ENCODE peak calls at places on chromosomes 6 and 20, in ten cellular contexts. K is ovary, E is uterus, O is IMR-90, U is HepG2, Q is WERI-Rb-1, L is mammary epithelial cell, H is endodermal cell, J is prostate gland, F is fibroblast of lung. A is an unnamed sample. For H3K36me3, the result is how much of the 10 kb centered on the place peaks cover.

GRCh38 chr6:46293641-46294316 is 123.0 kb upstream of the ENPP5 start:
- DNase-seq in K (no peak), L (no peak), U (no peak), F (no peak), O (no peak), E (no peak), Q (no peak), H (no peak), J (no peak), A (no peak)

GRCh38 chr6:146785001-146785585 is 186.3 kb downstream of the ADGB start:
- DNase-seq in L (peak), J (no peak), O (peak), K (no peak), E (no peak), Q (peak), H (peak), F (peak), U (peak), A (peak)

GRCh38 chr6:137044366-137045220 is at the start of gene IL20RA:
- DNase-seq in J (peak), O (no peak), F (no peak), Q (peak), H (peak), K (peak), L (no peak), U (no peak), E (peak), A (no peak)

GRCh38 chr6:27157461-27158315 is 89.8 kb upstream of the PRSS16 start:
- DNase-seq in K (peak), H (peak), E (peak), L (peak), J (peak), Q (no peak), F (peak), U (peak), O (peak), A (no peak)

GRCh38 chr20:62918830-62919229 is 7.5 kb downstream of the DIDO1 start:
- DNase-seq in F (no peak), H (no peak), K (no peak), U (no peak), J (no peak), Q (no peak), L (no peak), O (no peak), E (no peak), A (no peak)

GRCh38 chr6:107304421-107305025 is 154.8 kb downstream of the PDSS2 start:
- DNase-seq in H (no peak), J (no peak), U (no peak), F (no peak), Q (no peak), O (peak), K (no peak), L (peak), E (no peak), A (no peak)

GRCh38 chr20:20205862-20206236 is 153.5 kb downstream of the CFAP61 start:
- DNase-seq in L (no peak), F (no peak), E (no peak), Q (no peak), O (no peak), K (no peak), H (no peak), U (no peak), J (no peak), A (no peak)

GRCh38 chr20:6698056-6698455 is 69.4 kb upstream of the BMP2 start:
- DNase-seq in L (peak), H (peak), Q (no peak), O (no peak), F (no peak), J (peak), K (no peak), E (no peak), U (peak), A (peak)

GRCh38 chr20:48708630-48709029 is 119.2 kb downstream of the PREX1 start:
- DNase-seq in F (no peak), Q (no peak), K (no peak), J (no peak), O (no peak), L (no peak), E (no peak), H (no peak), U (no peak), A (no peak)

GRCh38 chr6:108200631-108201030 is 34.8 kb downstream of the NR2E1 start:
- DNase-seq in U (peak), L (peak), K (no peak), O (peak), H (no peak), J (no peak), E (no peak), Q (no peak), F (peak), A (peak)

GRCh38 chr6:107128175-107128574 is 12.9 kb upstream of the BEND3 start:
- DNase-seq in J (no peak), K (no peak), U (no peak), Q (no peak), O (peak), F (peak), E (no peak), L (no peak), H (no peak), A (no peak)

GRCh38 chr6:5786321-5787053 is 220.2 kb downstream of the NRN1 start:
- DNase-seq in Q (no peak), J (no peak), H (peak), F (no peak), L (peak), U (no peak), K (no peak), O (no peak), E (no peak), A (peak)

GRCh38 chr20:61482425-61482887 is 230.4 kb downstream of the CDH4 start:
- DNase-seq in F (no peak), J (no peak), O (no peak), K (no peak), E (no peak), L (peak), H (peak), U (no peak), Q (no peak), A (peak)

GRCh38 chr6:27864906-27865883 is 47.0 kb downstream of the OR2B2 start:
- DNase-seq in U (peak), O (peak), Q (no peak), F (peak), H (peak), J (peak), L (peak), K (peak), E (peak), A (peak)

GRCh38 chr6:161644521-161644920 is 370.7 kb upstream of the AGPAT4 start:
- DNase-seq in J (no peak), K (no peak), F (no peak), Q (no peak), H (no peak), E (no peak), O (no peak), U (no peak), L (no peak), A (no peak)

GRCh38 chr20:38000293-38000692 is 33.0 kb downstream of the TTI1 start:
- DNase-seq in U (no peak), J (no peak), K (no peak), L (no peak), H (no peak), Q (no peak), O (no peak), F (no peak), E (no peak), A (no peak)

GRCh38 chr6:26056583-26057350 is 30.5 kb upstream of the HFE start:
- DNase-seq in O (peak), K (peak), E (peak), Q (peak), J (peak), L (peak), U (peak), H (peak), F (peak), A (peak)

GRCh38 chr6:7251861-7252260 is 61.1 kb downstream of the SSR1 start:
- DNase-seq in H (no peak), L (no peak), Q (no peak), K (no peak), U (no peak), E (no peak), J (no peak), F (no peak), O (no peak), A (no peak)

GRCh38 chr6:130293800-130294199 is 71.0 kb upstream of the SAMD3 start:
- DNase-seq in E (no peak), Q (peak), O (peak), U (peak), K (no peak), H (peak), J (peak), L (peak), F (peak), A (peak)

GRCh38 chr20:18019068-18019467 is 38.6 kb downstream of the OVOL2 start:
- DNase-seq in U (peak), E (no peak), K (no peak), Q (peak), F (peak), O (peak), H (peak), J (no peak), L (no peak), A (peak)

GRCh38 chr6:108591040-108591816 is 30.5 kb downstream of the FOXO3 start:
- DNase-seq in J (no peak), F (peak), E (no peak), U (no peak), H (no peak), L (no peak), O (peak), K (no peak), Q (no peak), A (no peak)

GRCh38 chr20:46638367-46639274 is 12.6 kb downstream of the SLC13A3 start:
- DNase-seq in E (no peak), F (no peak), K (no peak), H (no peak), U (peak), L (no peak), J (no peak), O (no peak), Q (no peak), A (peak)

GRCh38 chr6:113630738-113631535 is 226.2 kb upstream of the MARCKS start:
- DNase-seq in L (peak), Q (no peak), E (no peak), J (no peak), O (peak), F (peak), K (no peak), U (no peak), H (no peak), A (no peak)

GRCh38 chr6:134503542-134504281 is 185.8 kb upstream of the SGK1 start:
- DNase-seq in L (peak), Q (no peak), O (no peak), F (no peak), U (no peak), K (no peak), E (no peak), J (no peak), H (no peak), A (no peak)

GRCh38 chr6:160111812-160112211 is 9.8 kb upstream of the SLC22A1 start:
- DNase-seq in H (peak), U (no peak), Q (no peak), E (no peak), J (no peak), L (no peak), F (no peak), O (no peak), K (no peak), A (no peak)

GRCh38 chr6:75481936-75482593 is 11.5 kb downstream of the FILIP1 start:
- DNase-seq in L (no peak), H (no peak), O (peak), E (peak), U (no peak), J (no peak), Q (no peak), K (no peak), F (peak), A (peak)

GRCh38 chr6:139888691-139889122 is 514.3 kb upstream of the CITED2 start:
- DNase-seq in U (no peak), K (no peak), J (no peak), O (peak), E (no peak), L (no peak), Q (peak), F (no peak), H (peak), A (peak)

GRCh38 chr20:25035924-25036323 is 22.0 kb downstream of the ACSS1 start:
- DNase-seq in U (no peak), J (no peak), E (no peak), K (no peak), O (no peak), F (no peak), L (no peak), Q (no peak), H (no peak), A (no peak)

GRCh38 chr6:48449002-48449401 is 338.0 kb upstream of the PTCHD4 start:
- DNase-seq in J (no peak), E (no peak), O (peak), K (no peak), L (peak), H (no peak), F (peak), Q (no peak), U (no peak), A (no peak)

GRCh38 chr6:164570791-164571190 is 738.6 kb downstream of the C6orf118 start:
- DNase-seq in K (no peak), J (no peak), U (no peak), L (no peak), H (no peak), E (no peak), Q (no peak), F (no peak), O (no peak), A (no peak)

DNA sequence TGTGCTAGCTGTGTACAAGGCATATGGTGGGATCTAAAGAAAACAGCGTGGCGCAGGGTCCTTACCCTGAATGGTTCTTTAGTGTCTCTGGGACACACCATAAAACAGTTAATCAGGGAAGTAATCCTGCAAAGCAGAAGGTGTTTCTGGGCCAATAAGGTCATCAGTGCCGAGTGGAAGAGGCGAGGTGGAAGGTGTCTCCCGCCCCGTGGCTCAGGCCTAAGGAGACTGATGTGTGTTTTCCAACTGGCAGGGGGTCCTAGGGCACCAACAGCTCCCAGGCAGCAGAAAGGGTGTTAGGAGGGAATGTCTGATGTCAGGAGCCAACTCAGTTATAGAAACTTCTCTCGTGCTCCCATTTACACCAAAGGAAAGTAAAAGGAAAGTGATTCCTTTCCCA is 91.8 kb downstream of the TCP11 start:
- DNase-seq in J (no peak), K (no peak), L (no peak), F (no peak), Q (peak), O (no peak), E (no peak), U (no peak), H (no peak), A (no peak)
- H3K27ac ChIP-seq in J (peak), K (no peak), L (no peak), F (peak), Q (peak), O (peak), E (peak), U (no peak), H (peak), A (peak)

GRCh38 chr6:4313044-4313686 is 177.8 kb upstream of the ECI2 start:
- DNase-seq in O (peak), L (peak), J (no peak), U (no peak), H (peak), K (no peak), F (peak), Q (no peak), E (peak), A (peak)
- H3K4me3 ChIP-seq in O (peak), L (no peak), J (no peak), U (no peak), H (no peak), K (no peak), F (peak), Q (no peak), E (no peak), A (no peak)

GRCh38 chr20:12110274-12110673 is 192.6 kb downstream of the BTBD3 start:
- DNase-seq in O (no peak), K (no peak), F (no peak), H (no peak), E (no peak), J (no peak), U (no peak), Q (no peak), L (no peak), A (no peak)
- H3K36me3 ChIP-seq in O (under half), K (under half), F (under half), H (under half), E (under half), J (under half), U (under half), Q (under half), L (under half), A (under half)

DNA sequence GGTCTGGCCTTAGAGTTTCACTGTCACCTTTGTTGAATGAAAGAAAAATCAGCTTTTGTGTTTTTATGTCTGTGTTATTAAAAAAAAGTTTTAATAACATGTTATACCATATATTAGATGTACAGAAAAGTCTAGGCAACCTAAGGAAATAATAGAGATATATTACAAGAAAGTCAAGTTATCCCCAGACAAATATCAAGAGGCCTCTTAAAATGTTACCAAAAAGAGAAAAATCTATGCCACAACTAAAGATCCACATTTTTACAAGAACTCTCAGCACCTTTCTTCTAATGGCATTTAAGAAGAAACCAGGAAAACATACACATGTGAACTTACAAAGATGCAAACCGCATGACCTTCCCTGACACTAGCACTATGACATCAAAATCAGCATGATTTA is 26.8 kb downstream of the RAMACL start:
- DNase-seq in O (no peak), U (no peak), E (no peak), L (no peak), J (no peak), K (no peak), F (no peak), Q (no peak), H (no peak), A (no peak)
- H3K27ac ChIP-seq in O (no peak), U (no peak), E (no peak), L (peak), J (no peak), K (no peak), F (no peak), Q (no peak), H (no peak), A (no peak)

DNA sequence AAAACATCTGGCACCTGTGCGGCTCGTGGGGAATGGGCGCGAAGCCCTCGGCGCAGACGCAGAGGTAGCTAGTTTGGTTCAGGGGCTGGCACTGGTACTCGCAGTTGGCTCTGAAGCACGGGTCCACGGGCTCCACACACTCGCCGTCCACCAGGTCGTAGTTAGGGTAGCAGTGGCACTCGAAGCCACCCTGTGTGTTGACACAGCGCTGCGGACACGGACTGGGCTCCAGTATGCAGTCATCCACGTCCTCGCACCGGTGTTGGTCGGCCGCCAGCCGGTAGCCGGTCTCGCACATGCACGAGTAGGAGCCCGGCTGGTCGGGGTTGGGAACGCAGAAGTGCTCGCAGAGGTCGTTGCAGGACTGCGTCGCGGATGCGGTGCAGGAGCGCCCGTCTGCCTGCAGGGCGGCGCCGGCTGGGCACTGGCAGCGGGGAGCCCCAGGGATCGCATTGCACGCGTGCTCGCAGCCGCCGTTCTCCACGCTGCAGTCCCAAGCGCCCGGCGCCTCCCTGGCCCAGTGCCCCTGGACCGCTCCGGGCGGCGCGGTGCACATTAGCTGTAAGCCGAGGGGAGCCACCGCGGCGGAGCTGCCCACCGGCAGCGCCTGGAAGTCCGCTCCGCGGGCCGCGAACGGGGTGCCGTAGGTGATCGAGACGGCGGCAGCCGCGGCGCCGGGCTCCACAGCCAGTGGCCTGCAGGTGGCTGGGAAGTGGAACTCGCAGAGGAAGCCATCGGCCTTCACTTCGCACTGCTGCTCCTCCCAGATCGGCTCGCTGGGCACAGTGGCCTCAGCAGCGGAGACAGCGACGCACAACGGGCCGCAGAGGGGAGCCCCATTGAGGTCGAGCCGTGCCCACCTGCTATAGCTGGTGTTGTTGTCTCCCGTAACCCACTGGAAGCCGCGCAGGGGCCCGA is 930 bp downstream of the THBD start:
- DNase-seq in J (peak), K (peak), U (no peak), L (peak), E (peak), O (peak), Q (no peak), H (peak), F (peak), A (no peak)
- H3K4me3 ChIP-seq in J (peak), K (peak), U (no peak), L (peak), E (peak), O (no peak), Q (no peak), H (peak), F (peak), A (no peak)

A was measured in SJCRH30.